ENCODE peak calls at places on chromosomes 13 and 19, in five cellular contexts. Z is A549; L is uterus; F is CD8-positive, alpha-beta T cell; C is heart left ventricle. V is an unnamed sample.

GRCh38 chr13:108313382-108313781 is 43.9 kb downstream of the TNFSF13B start:
- DNase-seq in Z (no peak), C (no peak), F (no peak), L (no peak), V (no peak)

GRCh38 chr13:93847162-93847561 is 620.6 kb downstream of the GPC6 start:
- DNase-seq in C (no peak), Z (peak; percentile 1), F (no peak), L (no peak), V (no peak)

GRCh38 chr13:81442904-81443303 is 1102.0 kb upstream of the SPRY2 start:
- DNase-seq in C (no peak), Z (no peak), F (no peak), L (no peak), V (no peak)

GRCh38 chr19:8261347-8261746 is 46.8 kb downstream of the CD320 start:
- DNase-seq in C (no peak), Z (no peak), F (no peak), L (no peak), V (peak; percentile 19)

GRCh38 chr13:64924401-64924800 is 2305.7 kb downstream of the PCDH9 start:
- DNase-seq in F (no peak), L (no peak), Z (no peak), C (no peak), V (no peak)

GRCh38 chr13:44374348-44374712 is 706 bp downstream of the SERP2 start:
- DNase-seq in C (no peak), F (no peak), L (no peak), Z (no peak), V (no peak)

GRCh38 chr13:35979378-35979911 is 151.7 kb downstream of the DCLK1 start:
- DNase-seq in Z (no peak), C (peak; percentile 60), F (no peak), L (peak; percentile 83), V (no peak)

GRCh38 chr19:44753619-44753931 is 5.1 kb downstream of the BCL3 start:
- DNase-seq in F (no peak), Z (no peak), C (no peak), L (no peak), V (no peak)

GRCh38 chr19:41420101-41420880 is 6.9 kb downstream of the B3GNT8 start:
- DNase-seq in C (no peak), L (no peak), F (no peak), Z (no peak), V (no peak)

GRCh38 chr13:63636231-63636993 is 2220.8 kb upstream of the PCDH20 start:
- DNase-seq in F (no peak), C (no peak), Z (peak; percentile 0), L (no peak), V (no peak)

GRCh38 chr19:49502866-49503581 is 6.8 kb downstream of the RPS11 start:
- DNase-seq in Z (peak; percentile 69), C (peak; percentile 49), L (peak; percentile 64), F (peak; percentile 50), V (no peak)

GRCh38 chr19:7386308-7386707 is 37.6 kb downstream of the ARHGEF18 start:
- DNase-seq in Z (peak; percentile 37), C (no peak), L (no peak), F (no peak), V (no peak)

GRCh38 chr19:48608798-48609263 is 2.3 kb downstream of the SPACA4 start:
- DNase-seq in C (no peak), Z (peak; percentile 88), L (no peak), F (peak; percentile 51), V (no peak)

GRCh38 chr13:94683426-94683825 is 28.9 kb downstream of the SOX21 start:
- DNase-seq in C (no peak), Z (no peak), F (no peak), L (no peak), V (no peak)

GRCh38 chr19:10288662-10289166 is 1.0 kb upstream of the ICAM5 start:
- DNase-seq in C (no peak), F (no peak), Z (peak; percentile 85), L (no peak), V (peak; percentile 51)

GRCh38 chr13:80630685-80631121 is 289.8 kb upstream of the SPRY2 start:
- DNase-seq in F (no peak), Z (no peak), C (peak; percentile 25), L (peak; percentile 43), V (no peak)

GRCh38 chr19:18433039-18433691 is 4.8 kb downstream of the ISYNA1 start:
- DNase-seq in C (no peak), F (peak; percentile 53), L (peak; percentile 53), Z (no peak), V (no peak)

GRCh38 chr19:2602391-2603181 is 99.9 kb downstream of the GNG7 start:
- DNase-seq in L (peak; percentile 93), F (no peak), C (peak; percentile 72), Z (no peak), V (peak; percentile 87)

GRCh38 chr13:46288570-46289259 is 77.0 kb downstream of the LRRC63 start:
- DNase-seq in Z (peak; percentile 8), L (no peak), F (no peak), C (no peak), V (no peak)

GRCh38 chr13:60981407-60981806 is 434.2 kb downstream of the PCDH20 start:
- DNase-seq in L (no peak), C (no peak), F (no peak), Z (no peak), V (no peak)

GRCh38 chr13:45595968-45596367 is 19.6 kb downstream of the ERICH6B start:
- DNase-seq in Z (no peak), L (no peak), C (no peak), F (no peak), V (no peak)

GRCh38 chr19:45473366-45474190 is 5.8 kb downstream of the FOSB start:
- DNase-seq in Z (no peak), F (no peak), L (no peak), C (no peak), V (no peak)

GRCh38 chr13:35388456-35388855 is 88.0 kb downstream of the MAB21L1 start:
- DNase-seq in C (no peak), F (no peak), Z (no peak), L (no peak), V (no peak)

GRCh38 chr13:29859971-29860370 is 9.6 kb upstream of the UBL3 start:
- DNase-seq in L (no peak), F (no peak), C (no peak), Z (no peak), V (no peak)

DNA sequence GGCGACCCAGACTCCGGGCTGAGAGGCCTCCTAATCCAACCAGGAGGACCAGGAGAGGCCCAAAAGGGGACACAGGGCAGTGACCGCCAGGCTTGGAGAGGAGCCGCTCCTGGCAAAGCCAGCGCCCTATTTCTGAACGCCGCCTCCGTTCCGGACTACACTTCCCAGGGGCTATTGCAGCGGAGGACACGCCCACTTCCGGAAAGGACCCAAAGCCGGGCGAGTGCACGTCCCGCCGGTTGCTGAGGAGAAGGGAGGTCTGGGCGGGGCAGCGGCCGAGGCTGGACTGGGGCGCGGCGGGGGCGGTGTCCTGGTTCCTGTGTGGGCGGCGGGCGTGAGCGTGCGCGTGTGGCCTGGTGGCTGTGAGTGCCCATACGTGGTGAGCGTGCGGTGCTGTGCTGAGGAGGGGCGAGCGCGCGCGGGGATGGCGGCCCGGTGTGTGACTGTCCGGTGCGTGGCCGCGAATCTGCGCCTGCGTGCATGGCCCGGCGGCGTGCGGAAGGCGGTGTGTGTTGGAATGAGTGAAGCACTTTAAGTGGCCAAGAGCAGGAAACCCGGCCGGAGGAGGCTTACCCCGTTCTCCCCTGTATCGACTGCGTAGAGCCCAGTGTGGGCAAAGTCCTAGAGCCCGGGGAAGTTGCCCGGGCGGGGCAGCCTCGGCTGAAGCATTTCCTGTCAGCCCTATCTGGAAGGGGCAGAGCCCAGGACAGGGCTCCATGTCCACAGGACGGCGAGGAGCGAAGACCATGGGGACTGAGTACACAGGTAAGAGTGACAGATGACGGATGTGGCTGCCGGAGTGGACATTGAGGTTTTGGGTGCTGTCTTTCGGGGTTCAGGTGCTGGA is at the start of gene ZNF470:
- DNase-seq in L (peak; percentile 94), Z (peak; percentile 87), F (peak; percentile 92), C (peak; percentile 95), V (peak; percentile 95)
- H3K4me3 ChIP-seq in L (peak within 1 kb of the TSS; percentile 91), Z (peak within 1 kb of the TSS; percentile 63), F (peak within 1 kb of the TSS; percentile 97), C (peak within 1 kb of the TSS; percentile 96), V (peak within 1 kb of the TSS; percentile 93)

DNA sequence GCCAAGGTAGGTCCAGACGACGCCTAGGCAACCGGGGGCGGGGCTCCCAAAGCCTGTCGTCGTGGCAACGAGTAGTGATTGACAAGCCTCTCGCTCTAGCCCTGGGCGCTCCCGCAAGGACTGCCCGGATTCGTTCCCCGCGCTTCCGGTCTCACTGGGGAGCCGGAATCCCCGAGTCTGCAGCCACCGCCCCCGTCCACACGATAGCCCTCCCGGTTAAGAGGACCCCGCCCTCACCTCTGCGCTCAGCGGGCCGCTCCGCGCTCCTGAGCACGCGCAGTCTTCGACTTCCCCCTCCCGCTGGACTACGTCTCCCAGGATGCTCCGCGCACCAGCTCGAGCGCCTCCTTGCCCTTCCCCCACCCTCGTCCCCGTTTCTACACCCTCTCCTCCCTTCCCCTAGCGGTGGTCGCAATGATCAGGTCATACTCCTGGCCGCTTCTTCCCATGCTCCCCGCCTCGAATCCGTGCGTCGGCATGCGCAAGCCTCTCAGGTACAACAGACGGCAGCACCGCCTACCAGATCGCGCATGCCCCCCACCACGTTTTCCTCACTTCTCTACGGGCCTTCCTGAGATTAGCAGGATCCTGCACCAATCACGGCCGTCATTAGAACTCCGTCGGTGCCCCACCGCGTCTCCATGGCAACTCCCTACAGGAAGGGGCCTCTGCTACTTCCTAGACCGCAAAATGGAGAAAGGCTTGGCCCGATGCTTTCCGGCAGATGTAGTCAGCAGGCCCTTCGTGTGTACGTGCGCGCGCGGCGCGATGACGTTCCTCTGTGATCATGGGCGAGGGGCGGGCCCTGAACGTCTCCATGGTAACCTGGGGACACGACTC is at the start of gene MZF1:
- DNase-seq in F (peak; percentile 100), Z (peak; percentile 100), C (peak; percentile 100), L (peak; percentile 100), V (peak; percentile 98)
- TF ChIP-seq CTCF in F (no peak), Z (no peak), C (no peak), L (peak; percentile 11), V (no peak)

GRCh38 chr19:802888-803561 is 5.8 kb downstream of the PTBP1 start:
- DNase-seq in L (no peak), F (no peak), C (peak; percentile 21), Z (no peak), V (no peak)

GRCh38 chr19:803686-804418 is 6.6 kb downstream of the PTBP1 start:
- DNase-seq in C (peak; percentile 23), F (no peak), L (no peak), Z (no peak), V (no peak)

GRCh38 chr19:801030-801860 is 4.0 kb downstream of the PTBP1 start:
- DNase-seq in C (peak; percentile 82), L (peak; percentile 64), F (no peak), Z (no peak), V (no peak)

GRCh38 chr19:801861-802496 is 4.7 kb downstream of the PTBP1 start:
- DNase-seq in Z (no peak), C (peak; percentile 70), F (no peak), L (no peak), V (no peak)

GRCh38 chr19:802497-802887 is 5.2 kb downstream of the PTBP1 start:
- DNase-seq in C (no peak), L (no peak), F (no peak), Z (no peak), V (no peak)
- H3K27ac ChIP-seq in C (peak overlapping the region; percentile 95), L (no peak overlapping the region), F (no peak overlapping the region), Z (no peak overlapping the region), V (peak overlapping the region; percentile 7)

DNA sequence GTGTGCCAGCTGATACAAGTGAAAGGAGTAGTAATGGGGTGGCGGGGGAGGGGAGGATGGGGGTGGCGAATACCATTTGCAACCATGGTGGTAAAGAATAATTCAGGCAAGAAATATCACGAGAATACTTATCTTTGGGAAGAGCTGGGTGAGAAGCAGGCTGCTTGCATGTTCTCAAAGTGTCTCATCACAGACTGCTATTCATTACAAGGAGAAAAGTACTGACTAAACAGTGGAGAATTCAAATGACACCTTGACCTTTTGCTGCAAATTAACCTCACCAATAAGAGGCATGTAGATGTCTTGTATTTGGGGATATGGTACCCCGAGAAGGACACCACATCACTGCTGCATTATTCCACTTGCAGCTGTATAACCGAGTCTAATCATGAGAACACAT is 585.7 kb upstream of the GPC6 start:
- DNase-seq in F (no peak), Z (no peak), L (no peak), C (no peak), V (no peak)
- H3K4me3 ChIP-seq in F (no peak overlapping the region), Z (no peak overlapping the region), L (no peak overlapping the region), C (no peak overlapping the region), V (no peak overlapping the region)

V was measured in dorsolateral prefrontal cortex.